ENCODE peak calls at places on chromosomes 5 and 9, in four cellular contexts. One of them, this sample, is unnamed.

GRCh38 chr5:67416986-67417385 is 220.4 kb upstream of the CD180 start:
- DNase-seq in A549: no peak
- DNase-seq in left kidney: no peak
- DNase-seq in NCI-H774: no peak
- DNase-seq in this sample: no peak

GRCh38 chr9:76403352-76403751 is 9.1 kb upstream of the RFK start:
- DNase-seq in A549: peak
- DNase-seq in left kidney: peak
- DNase-seq in NCI-H774: no peak
- DNase-seq in this sample: no peak

GRCh38 chr9:84300271-84300670 is 40.3 kb downstream of the SLC28A3 start:
- DNase-seq in A549: no peak
- DNase-seq in left kidney: no peak
- DNase-seq in NCI-H774: no peak
- DNase-seq in this sample: no peak

GRCh38 chr9:89657765-89658164 is 53.0 kb downstream of the GADD45G start:
- DNase-seq in A549: no peak
- DNase-seq in left kidney: no peak
- DNase-seq in NCI-H774: no peak
- DNase-seq in this sample: no peak

GRCh38 chr5:92944903-92945629 is 636.0 kb downstream of the NR2F1-AS1 start:
- DNase-seq in A549: peak
- DNase-seq in left kidney: peak
- DNase-seq in NCI-H774: no peak
- DNase-seq in this sample: no peak

GRCh38 chr9:71820516-71820915 is 52.2 kb upstream of the CEMIP2 start:
- DNase-seq in A549: no peak
- DNase-seq in left kidney: no peak
- DNase-seq in NCI-H774: no peak
- DNase-seq in this sample: no peak

GRCh38 chr9:107242073-107243063 is 40.7 kb upstream of the RAD23B start:
- DNase-seq in A549: no peak
- DNase-seq in left kidney: no peak
- DNase-seq in NCI-H774: no peak
- DNase-seq in this sample: no peak

GRCh38 chr5:53469946-53470687 is 10.3 kb upstream of the FST start:
- DNase-seq in A549: no peak
- DNase-seq in left kidney: no peak
- DNase-seq in NCI-H774: no peak
- DNase-seq in this sample: no peak

GRCh38 chr9:91515074-91515687 is 91.5 kb upstream of the NFIL3 start:
- DNase-seq in A549: no peak
- DNase-seq in left kidney: peak
- DNase-seq in NCI-H774: peak
- DNase-seq in this sample: no peak

GRCh38 chr5:173339286-173339685 is 11.1 kb upstream of the STC2 start:
- DNase-seq in A549: no peak
- DNase-seq in left kidney: no peak
- DNase-seq in NCI-H774: no peak
- DNase-seq in this sample: peak

GRCh38 chr5:173429489-173430150 is 101.4 kb upstream of the STC2 start:
- DNase-seq in A549: no peak
- DNase-seq in left kidney: no peak
- DNase-seq in NCI-H774: no peak
- DNase-seq in this sample: no peak

GRCh38 chr5:30099634-30100033 is 1093.9 kb upstream of the CDH6 start:
- DNase-seq in A549: peak
- DNase-seq in left kidney: no peak
- DNase-seq in NCI-H774: no peak
- DNase-seq in this sample: no peak

GRCh38 chr9:69963728-69964127 is 79.9 kb upstream of the MAMDC2 start:
- DNase-seq in A549: no peak
- DNase-seq in left kidney: no peak
- DNase-seq in NCI-H774: no peak
- DNase-seq in this sample: no peak

GRCh38 chr9:4774209-4774608 is 18.5 kb upstream of the RCL1 start:
- DNase-seq in A549: peak
- DNase-seq in left kidney: no peak
- DNase-seq in NCI-H774: no peak
- DNase-seq in this sample: no peak

GRCh38 chr5:61635271-61635670 is 303.2 kb downstream of the ZSWIM6 start:
- DNase-seq in A549: no peak
- DNase-seq in left kidney: peak
- DNase-seq in NCI-H774: no peak
- DNase-seq in this sample: no peak

GRCh38 chr5:1797109-1797800 is 2.4 kb downstream of the MRPL36 start:
- DNase-seq in A549: no peak
- DNase-seq in left kidney: no peak
- DNase-seq in NCI-H774: no peak
- DNase-seq in this sample: peak

GRCh38 chr5:72647806-72648205 is 140.6 kb upstream of the ZNF366 start:
- DNase-seq in A549: peak
- DNase-seq in left kidney: no peak
- DNase-seq in NCI-H774: no peak
- DNase-seq in this sample: no peak

GRCh38 chr9:129493002-129493713 is 127.7 kb downstream of the C9orf50 start:
- DNase-seq in A549: no peak
- DNase-seq in left kidney: peak
- DNase-seq in NCI-H774: no peak
- DNase-seq in this sample: no peak

This sample was measured in suprapubic skin.